ENCODE peak calls at places on chromosomes 12 and 14, in nine cellular contexts. One of them, this sample, is unnamed.

GRCh38 chr12:26028953-26029740 is 70.7 kb downstream of the RASSF8 start:
- DNase-seq in Kasumi-1: peak; percentile 63
- DNase-seq in epithelial cell of esophagus: peak; percentile 62
- DNase-seq in NCI-H187: no peak
- DNase-seq in posterior cingulate gyrus: peak; percentile 23
- DNase-seq in heart right ventricle: no peak
- DNase-seq in T-helper 2 cell: no peak
- DNase-seq in NCI-H1092 treated with DMSO at 0.1 percent for 48 hours: no peak
- DNase-seq in activated T-helper 1 cell treated with anti-CD3 and anti-CD28 coated beads, Interleukin-12 subunit alpha, Interleukin-12 subunit beta, Interleukin-2, Interleukin-4 antibody, amounts not matched to agents 30 ng/mL and 10 ng/mL and 1 ng/mL, durations not matched to agents 14 hours and 24 hours and 36 hours: no peak
- DNase-seq in this sample: peak; percentile 75

GRCh38 chr12:26239508-26240328 is 44.3 kb downstream of the SSPN start:
- DNase-seq in T-helper 2 cell: no peak
- DNase-seq in NCI-H1092 treated with DMSO at 0.1 percent for 48 hours: no peak
- DNase-seq in Kasumi-1: peak; percentile 21
- DNase-seq in heart right ventricle: peak; percentile 60
- DNase-seq in activated T-helper 1 cell treated with anti-CD3 and anti-CD28 coated beads, Interleukin-12 subunit alpha, Interleukin-12 subunit beta, Interleukin-2, Interleukin-4 antibody, amounts not matched to agents 30 ng/mL and 10 ng/mL and 1 ng/mL, durations not matched to agents 14 hours and 24 hours and 36 hours: no peak
- DNase-seq in NCI-H187: no peak
- DNase-seq in epithelial cell of esophagus: peak; percentile 76
- DNase-seq in posterior cingulate gyrus: peak; percentile 31
- DNase-seq in this sample: peak; percentile 92

GRCh38 chr14:89640141-89640540 is 223.1 kb upstream of the FOXN3 start:
- DNase-seq in posterior cingulate gyrus: no peak
- DNase-seq in T-helper 2 cell: no peak
- DNase-seq in epithelial cell of esophagus: no peak
- DNase-seq in Kasumi-1: no peak
- DNase-seq in activated T-helper 1 cell treated with anti-CD3 and anti-CD28 coated beads, Interleukin-12 subunit alpha, Interleukin-12 subunit beta, Interleukin-2, Interleukin-4 antibody, amounts not matched to agents 30 ng/mL and 10 ng/mL and 1 ng/mL, durations not matched to agents 14 hours and 24 hours and 36 hours: no peak
- DNase-seq in NCI-H187: no peak
- DNase-seq in NCI-H1092 treated with DMSO at 0.1 percent for 48 hours: no peak
- DNase-seq in heart right ventricle: no peak
- DNase-seq in this sample: no peak

GRCh38 chr12:93784339-93785086 is 107.3 kb downstream of the CRADD start:
- DNase-seq in posterior cingulate gyrus: no peak
- DNase-seq in heart right ventricle: no peak
- DNase-seq in Kasumi-1: no peak
- DNase-seq in NCI-H187: no peak
- DNase-seq in epithelial cell of esophagus: no peak
- DNase-seq in NCI-H1092 treated with DMSO at 0.1 percent for 48 hours: no peak
- DNase-seq in activated T-helper 1 cell treated with anti-CD3 and anti-CD28 coated beads, Interleukin-12 subunit alpha, Interleukin-12 subunit beta, Interleukin-2, Interleukin-4 antibody, amounts not matched to agents 30 ng/mL and 10 ng/mL and 1 ng/mL, durations not matched to agents 14 hours and 24 hours and 36 hours: peak; percentile 25
- DNase-seq in T-helper 2 cell: no peak
- DNase-seq in this sample: no peak

GRCh38 chr14:72638021-72638420 is 255.9 kb downstream of the DPF3 start:
- DNase-seq in posterior cingulate gyrus: no peak
- DNase-seq in epithelial cell of esophagus: peak; percentile 81
- DNase-seq in Kasumi-1: no peak
- DNase-seq in T-helper 2 cell: no peak
- DNase-seq in NCI-H187: no peak
- DNase-seq in activated T-helper 1 cell treated with anti-CD3 and anti-CD28 coated beads, Interleukin-12 subunit alpha, Interleukin-12 subunit beta, Interleukin-2, Interleukin-4 antibody, amounts not matched to agents 30 ng/mL and 10 ng/mL and 1 ng/mL, durations not matched to agents 14 hours and 24 hours and 36 hours: no peak
- DNase-seq in heart right ventricle: no peak
- DNase-seq in NCI-H1092 treated with DMSO at 0.1 percent for 48 hours: no peak
- DNase-seq in this sample: no peak

GRCh38 chr12:68932123-68932700 is 759 bp downstream of the CPM start:
- DNase-seq in activated T-helper 1 cell treated with anti-CD3 and anti-CD28 coated beads, Interleukin-12 subunit alpha, Interleukin-12 subunit beta, Interleukin-2, Interleukin-4 antibody, amounts not matched to agents 30 ng/mL and 10 ng/mL and 1 ng/mL, durations not matched to agents 14 hours and 24 hours and 36 hours: peak; percentile 10
- DNase-seq in NCI-H1092 treated with DMSO at 0.1 percent for 48 hours: peak; percentile 31
- DNase-seq in heart right ventricle: no peak
- DNase-seq in Kasumi-1: peak; percentile 18
- DNase-seq in NCI-H187: peak; percentile 71
- DNase-seq in T-helper 2 cell: no peak
- DNase-seq in epithelial cell of esophagus: no peak
- DNase-seq in posterior cingulate gyrus: no peak
- DNase-seq in this sample: peak; percentile 58

GRCh38 chr14:76056128-76056527 is 70.6 kb downstream of the IFT43 start:
- DNase-seq in epithelial cell of esophagus: peak; percentile 9
- DNase-seq in activated T-helper 1 cell treated with anti-CD3 and anti-CD28 coated beads, Interleukin-12 subunit alpha, Interleukin-12 subunit beta, Interleukin-2, Interleukin-4 antibody, amounts not matched to agents 30 ng/mL and 10 ng/mL and 1 ng/mL, durations not matched to agents 14 hours and 24 hours and 36 hours: no peak
- DNase-seq in heart right ventricle: no peak
- DNase-seq in NCI-H1092 treated with DMSO at 0.1 percent for 48 hours: no peak
- DNase-seq in posterior cingulate gyrus: no peak
- DNase-seq in Kasumi-1: peak; percentile 71
- DNase-seq in NCI-H187: no peak
- DNase-seq in T-helper 2 cell: no peak
- DNase-seq in this sample: no peak

GRCh38 chr12:84033162-84033561 is 879.4 kb downstream of the SLC6A15 start:
- DNase-seq in NCI-H1092 treated with DMSO at 0.1 percent for 48 hours: no peak
- DNase-seq in activated T-helper 1 cell treated with anti-CD3 and anti-CD28 coated beads, Interleukin-12 subunit alpha, Interleukin-12 subunit beta, Interleukin-2, Interleukin-4 antibody, amounts not matched to agents 30 ng/mL and 10 ng/mL and 1 ng/mL, durations not matched to agents 14 hours and 24 hours and 36 hours: no peak
- DNase-seq in heart right ventricle: no peak
- DNase-seq in posterior cingulate gyrus: no peak
- DNase-seq in T-helper 2 cell: no peak
- DNase-seq in epithelial cell of esophagus: no peak
- DNase-seq in Kasumi-1: no peak
- DNase-seq in NCI-H187: no peak
- DNase-seq in this sample: no peak

GRCh38 chr14:65101631-65102440 is 481 bp downstream of the MAX start:
- DNase-seq in posterior cingulate gyrus: no peak
- DNase-seq in epithelial cell of esophagus: no peak
- DNase-seq in activated T-helper 1 cell treated with anti-CD3 and anti-CD28 coated beads, Interleukin-12 subunit alpha, Interleukin-12 subunit beta, Interleukin-2, Interleukin-4 antibody, amounts not matched to agents 30 ng/mL and 10 ng/mL and 1 ng/mL, durations not matched to agents 14 hours and 24 hours and 36 hours: peak; percentile 10
- DNase-seq in NCI-H187: no peak
- DNase-seq in heart right ventricle: peak; percentile 31
- DNase-seq in T-helper 2 cell: peak; percentile 27
- DNase-seq in NCI-H1092 treated with DMSO at 0.1 percent for 48 hours: no peak
- DNase-seq in Kasumi-1: peak; percentile 15
- DNase-seq in this sample: no peak

GRCh38 chr14:80447396-80447795 is 236.1 kb upstream of the DIO2 start:
- DNase-seq in heart right ventricle: no peak
- DNase-seq in activated T-helper 1 cell treated with anti-CD3 and anti-CD28 coated beads, Interleukin-12 subunit alpha, Interleukin-12 subunit beta, Interleukin-2, Interleukin-4 antibody, amounts not matched to agents 30 ng/mL and 10 ng/mL and 1 ng/mL, durations not matched to agents 14 hours and 24 hours and 36 hours: no peak
- DNase-seq in Kasumi-1: no peak
- DNase-seq in posterior cingulate gyrus: no peak
- DNase-seq in NCI-H187: no peak
- DNase-seq in epithelial cell of esophagus: peak; percentile 50
- DNase-seq in NCI-H1092 treated with DMSO at 0.1 percent for 48 hours: no peak
- DNase-seq in T-helper 2 cell: no peak
- DNase-seq in this sample: no peak

GRCh38 chr12:44582521-44582920 is 293.6 kb downstream of the NELL2 start:
- DNase-seq in NCI-H1092 treated with DMSO at 0.1 percent for 48 hours: no peak
- DNase-seq in activated T-helper 1 cell treated with anti-CD3 and anti-CD28 coated beads, Interleukin-12 subunit alpha, Interleukin-12 subunit beta, Interleukin-2, Interleukin-4 antibody, amounts not matched to agents 30 ng/mL and 10 ng/mL and 1 ng/mL, durations not matched to agents 14 hours and 24 hours and 36 hours: no peak
- DNase-seq in NCI-H187: no peak
- DNase-seq in posterior cingulate gyrus: no peak
- DNase-seq in epithelial cell of esophagus: no peak
- DNase-seq in heart right ventricle: no peak
- DNase-seq in Kasumi-1: no peak
- DNase-seq in T-helper 2 cell: no peak
- DNase-seq in this sample: no peak

GRCh38 chr12:94748726-94749421 is 98.5 kb upstream of the TMCC3 start:
- DNase-seq in heart right ventricle: no peak
- DNase-seq in Kasumi-1: no peak
- DNase-seq in activated T-helper 1 cell treated with anti-CD3 and anti-CD28 coated beads, Interleukin-12 subunit alpha, Interleukin-12 subunit beta, Interleukin-2, Interleukin-4 antibody, amounts not matched to agents 30 ng/mL and 10 ng/mL and 1 ng/mL, durations not matched to agents 14 hours and 24 hours and 36 hours: no peak
- DNase-seq in T-helper 2 cell: no peak
- DNase-seq in NCI-H187: no peak
- DNase-seq in posterior cingulate gyrus: no peak
- DNase-seq in epithelial cell of esophagus: no peak
- DNase-seq in NCI-H1092 treated with DMSO at 0.1 percent for 48 hours: no peak
- DNase-seq in this sample: no peak

GRCh38 chr14:92905667-92906066 is 17.3 kb upstream of the CHGA start:
- DNase-seq in posterior cingulate gyrus: no peak
- DNase-seq in NCI-H1092 treated with DMSO at 0.1 percent for 48 hours: no peak
- DNase-seq in Kasumi-1: no peak
- DNase-seq in epithelial cell of esophagus: no peak
- DNase-seq in activated T-helper 1 cell treated with anti-CD3 and anti-CD28 coated beads, Interleukin-12 subunit alpha, Interleukin-12 subunit beta, Interleukin-2, Interleukin-4 antibody, amounts not matched to agents 30 ng/mL and 10 ng/mL and 1 ng/mL, durations not matched to agents 14 hours and 24 hours and 36 hours: no peak
- DNase-seq in T-helper 2 cell: no peak
- DNase-seq in NCI-H187: no peak
- DNase-seq in heart right ventricle: no peak
- DNase-seq in this sample: no peak

GRCh38 chr12:124902916-124903315 is 11.5 kb downstream of the UBC start:
- DNase-seq in heart right ventricle: no peak
- DNase-seq in NCI-H187: no peak
- DNase-seq in posterior cingulate gyrus: no peak
- DNase-seq in activated T-helper 1 cell treated with anti-CD3 and anti-CD28 coated beads, Interleukin-12 subunit alpha, Interleukin-12 subunit beta, Interleukin-2, Interleukin-4 antibody, amounts not matched to agents 30 ng/mL and 10 ng/mL and 1 ng/mL, durations not matched to agents 14 hours and 24 hours and 36 hours: no peak
- DNase-seq in NCI-H1092 treated with DMSO at 0.1 percent for 48 hours: no peak
- DNase-seq in T-helper 2 cell: no peak
- DNase-seq in Kasumi-1: no peak
- DNase-seq in epithelial cell of esophagus: no peak
- DNase-seq in this sample: no peak

GRCh38 chr12:25438638-25439037 is 114.4 kb downstream of the LMNTD1 start:
- DNase-seq in heart right ventricle: no peak
- DNase-seq in posterior cingulate gyrus: no peak
- DNase-seq in epithelial cell of esophagus: no peak
- DNase-seq in NCI-H1092 treated with DMSO at 0.1 percent for 48 hours: no peak
- DNase-seq in NCI-H187: no peak
- DNase-seq in T-helper 2 cell: no peak
- DNase-seq in Kasumi-1: no peak
- DNase-seq in activated T-helper 1 cell treated with anti-CD3 and anti-CD28 coated beads, Interleukin-12 subunit alpha, Interleukin-12 subunit beta, Interleukin-2, Interleukin-4 antibody, amounts not matched to agents 30 ng/mL and 10 ng/mL and 1 ng/mL, durations not matched to agents 14 hours and 24 hours and 36 hours: no peak
- DNase-seq in this sample: no peak

GRCh38 chr12:12214635-12215131 is 52.2 kb downstream of the LRP6 start:
- DNase-seq in NCI-H187: no peak
- DNase-seq in T-helper 2 cell: no peak
- DNase-seq in Kasumi-1: peak; percentile 57
- DNase-seq in heart right ventricle: no peak
- DNase-seq in NCI-H1092 treated with DMSO at 0.1 percent for 48 hours: no peak
- DNase-seq in activated T-helper 1 cell treated with anti-CD3 and anti-CD28 coated beads, Interleukin-12 subunit alpha, Interleukin-12 subunit beta, Interleukin-2, Interleukin-4 antibody, amounts not matched to agents 30 ng/mL and 10 ng/mL and 1 ng/mL, durations not matched to agents 14 hours and 24 hours and 36 hours: no peak
- DNase-seq in epithelial cell of esophagus: peak; percentile 52
- DNase-seq in posterior cingulate gyrus: no peak
- DNase-seq in this sample: no peak

GRCh38 chr12:88026196-88026595 is 3.0 kb downstream of the C12orf50 start:
- DNase-seq in T-helper 2 cell: no peak
- DNase-seq in heart right ventricle: no peak
- DNase-seq in activated T-helper 1 cell treated with anti-CD3 and anti-CD28 coated beads, Interleukin-12 subunit alpha, Interleukin-12 subunit beta, Interleukin-2, Interleukin-4 antibody, amounts not matched to agents 30 ng/mL and 10 ng/mL and 1 ng/mL, durations not matched to agents 14 hours and 24 hours and 36 hours: no peak
- DNase-seq in epithelial cell of esophagus: peak; percentile 37
- DNase-seq in NCI-H187: no peak
- DNase-seq in Kasumi-1: no peak
- DNase-seq in posterior cingulate gyrus: no peak
- DNase-seq in NCI-H1092 treated with DMSO at 0.1 percent for 48 hours: no peak
- DNase-seq in this sample: no peak

GRCh38 chr12:115852054-115852453 is 425.4 kb downstream of the MED13L start:
- DNase-seq in activated T-helper 1 cell treated with anti-CD3 and anti-CD28 coated beads, Interleukin-12 subunit alpha, Interleukin-12 subunit beta, Interleukin-2, Interleukin-4 antibody, amounts not matched to agents 30 ng/mL and 10 ng/mL and 1 ng/mL, durations not matched to agents 14 hours and 24 hours and 36 hours: no peak
- DNase-seq in posterior cingulate gyrus: no peak
- DNase-seq in NCI-H1092 treated with DMSO at 0.1 percent for 48 hours: no peak
- DNase-seq in NCI-H187: no peak
- DNase-seq in Kasumi-1: no peak
- DNase-seq in heart right ventricle: no peak
- DNase-seq in T-helper 2 cell: no peak
- DNase-seq in epithelial cell of esophagus: no peak
- DNase-seq in this sample: no peak

This sample was measured in globus pallidus.